ENCODE peak calls at places on chromosomes 4 and X, in seven cellular contexts. J, U, P, Q, X, D and N are unnamed samples. For H3K4me1, the result is how much of the 10 kb centered on the place peaks cover.

GRCh38 chr4:88511236-88511635 is 12.3 kb downstream of the PYURF start:
- DNase-seq in P (no peak), X (no peak), Q (no peak), U (no peak), J (no peak), D (no peak), N (no peak)

GRCh38 chr4:66633472-66633871 is 911.8 kb downstream of the CENPC start:
- DNase-seq in D (no peak), J (no peak), X (no peak), P (no peak), Q (no peak), U (no peak), N (no peak)

GRCh38 chr4:18795794-18796193 is 774.2 kb upstream of the LCORL start:
- DNase-seq in Q (no peak), P (no peak), J (no peak), U (no peak), X (no peak), D (no peak), N (no peak)

GRCh38 chrX:68989865-68990606 is 161.2 kb downstream of the EFNB1 start:
- DNase-seq in J (peak), D (peak), Q (no peak), U (peak), P (peak), X (peak), N (peak)

GRCh38 chrX:55127692-55128091 is 38.9 kb downstream of the PAGE2 start:
- DNase-seq in U (no peak), J (no peak), P (no peak), Q (no peak), X (no peak), D (peak), N (no peak)

GRCh38 chrX:101025126-101025525 is 26.8 kb downstream of the TRMT2B start:
- DNase-seq in U (no peak), J (no peak), Q (no peak), X (peak), P (no peak), D (peak), N (no peak)

GRCh38 chrX:12263211-12263610 is 124.9 kb downstream of the FRMPD4 start:
- DNase-seq in J (no peak), X (peak), Q (no peak), U (no peak), D (no peak), P (no peak), N (no peak)

GRCh38 chr4:182297659-182298058 is 54.5 kb downstream of the TENM3 start:
- DNase-seq in D (no peak), U (peak), X (peak), P (no peak), Q (no peak), J (no peak), N (peak)

GRCh38 chr4:163077611-163078010 is 89.1 kb downstream of the NAF1 start:
- DNase-seq in X (no peak), J (no peak), U (no peak), P (no peak), Q (no peak), D (no peak), N (no peak)

GRCh38 chrX:28520786-28521185 is 66.5 kb upstream of the IL1RAPL1 start:
- DNase-seq in P (no peak), Q (no peak), J (no peak), D (no peak), U (no peak), X (no peak), N (no peak)

GRCh38 chr4:168696828-168697227 is 200.0 kb downstream of the PALLD start:
- DNase-seq in U (no peak), Q (no peak), P (no peak), X (no peak), D (no peak), J (no peak), N (no peak)

GRCh38 chrX:110462957-110463356 is 104.3 kb downstream of the RTL9 start:
- DNase-seq in P (no peak), D (peak), U (no peak), J (no peak), X (no peak), Q (no peak), N (no peak)

GRCh38 chr4:108008721-108009120 is 19.0 kb downstream of the HADH start:
- DNase-seq in U (peak), X (peak), D (peak), Q (no peak), J (no peak), P (no peak), N (no peak)

GRCh38 chrX:68883800-68884199 is 55.0 kb downstream of the EFNB1 start:
- DNase-seq in J (no peak), X (no peak), D (no peak), Q (no peak), U (no peak), P (no peak), N (no peak)

GRCh38 chr4:86818211-86818610 is 31.0 kb downstream of the SLC10A6 start:
- DNase-seq in Q (no peak), U (no peak), J (no peak), P (no peak), D (no peak), X (peak), N (no peak)

GRCh38 chr4:140126261-140126660 is 27.7 kb downstream of the MAML3 start:
- DNase-seq in P (no peak), Q (no peak), J (no peak), X (no peak), U (no peak), D (no peak), N (peak)

GRCh38 chrX:38575888-38576287 is 14.5 kb downstream of the TSPAN7 start:
- DNase-seq in Q (no peak), J (no peak), X (no peak), U (no peak), P (no peak), D (no peak), N (no peak)

GRCh38 chrX:19893722-19894121 is 6.3 kb upstream of the SH3KBP1 start:
- DNase-seq in D (peak), J (no peak), U (no peak), P (no peak), X (peak), Q (no peak), N (no peak)

GRCh38 chrX:23548164-23548563 is 119.1 kb upstream of the PRDX4 start:
- DNase-seq in U (no peak), J (no peak), P (no peak), Q (no peak), X (no peak), D (peak), N (no peak)

GRCh38 chrX:152895724-152896420 is 2.0 kb upstream of the ZNF185 start:
- DNase-seq in U (no peak), D (peak), Q (no peak), J (no peak), X (no peak), P (no peak), N (no peak)

GRCh38 chr4:142551513-142552280 is 294.4 kb downstream of the INPP4B start:
- DNase-seq in P (no peak), U (no peak), D (no peak), X (no peak), Q (no peak), J (no peak), N (no peak)

GRCh38 chr4:99868126-99868596 is 26.1 kb downstream of the LAMTOR3 start:
- DNase-seq in J (peak), Q (no peak), P (peak), D (peak), X (peak), U (peak), N (no peak)

GRCh38 chr4:47642985-47643745 is 158.1 kb downstream of the ATP10D start:
- DNase-seq in Q (no peak), X (peak), P (no peak), U (no peak), J (no peak), D (no peak), N (no peak)

GRCh38 chr4:144374065-144374464 is 233.5 kb upstream of the GYPA start:
- DNase-seq in D (no peak), X (no peak), P (no peak), Q (no peak), J (no peak), U (peak), N (no peak)

GRCh38 chrX:127038065-127038464 is 218.5 kb downstream of the PRR32 start:
- DNase-seq in J (peak), U (peak), P (no peak), X (no peak), Q (no peak), D (no peak), N (no peak)

GRCh38 chr4:145099653-145100052 is 1.5 kb downstream of the ABCE1 start:
- DNase-seq in J (no peak), X (peak), Q (no peak), D (peak), P (no peak), U (no peak), N (no peak)

GRCh38 chr4:183618681-183619080 is 40.3 kb downstream of the RWDD4 start:
- DNase-seq in U (no peak), P (no peak), Q (no peak), J (no peak), D (peak), X (no peak), N (no peak)

GRCh38 chr4:915041-915474 is 17.1 kb downstream of the GAK start:
- DNase-seq in J (no peak), X (no peak), U (no peak), D (no peak), P (peak), Q (peak), N (no peak)

GRCh38 chr4:12486995-12487394 is 997.1 kb downstream of the RAB28 start:
- DNase-seq in P (no peak), Q (no peak), J (peak), U (no peak), X (no peak), D (no peak), N (no peak)

GRCh38 chr4:76666940-76667532 is 230.9 kb downstream of the SOWAHB start:
- DNase-seq in D (peak), J (no peak), U (no peak), P (no peak), Q (no peak), X (no peak), N (no peak)

GRCh38 chr4:124177647-124178425 is 534.7 kb downstream of the ANKRD50 start:
- DNase-seq in D (peak), U (no peak), X (peak), P (no peak), J (no peak), Q (no peak), N (no peak)

GRCh38 chr4:113469926-113470325 is 291.6 kb downstream of the CAMK2D start:
- DNase-seq in P (no peak), Q (no peak), U (no peak), J (no peak), X (no peak), D (no peak), N (no peak)

GRCh38 chrX:39818071-39818470 is 279.7 kb downstream of the BCOR start:
- DNase-seq in P (no peak), D (no peak), X (no peak), J (no peak), U (no peak), Q (no peak), N (peak)
- H3K4me1 ChIP-seq in P (under half), D (under half), X (under half), J (under half), U (under half), Q (under half), N (under half)

GRCh38 chr4:150976478-150977118 is 38.5 kb downstream of the LRBA start:
- DNase-seq in P (no peak), U (peak), Q (no peak), J (peak), X (no peak), D (no peak), N (no peak)
- H3K4me1 ChIP-seq in P (under half), U (under half), Q (under half), J (under half), X (under half), D (under half), N (under half)

DNA sequence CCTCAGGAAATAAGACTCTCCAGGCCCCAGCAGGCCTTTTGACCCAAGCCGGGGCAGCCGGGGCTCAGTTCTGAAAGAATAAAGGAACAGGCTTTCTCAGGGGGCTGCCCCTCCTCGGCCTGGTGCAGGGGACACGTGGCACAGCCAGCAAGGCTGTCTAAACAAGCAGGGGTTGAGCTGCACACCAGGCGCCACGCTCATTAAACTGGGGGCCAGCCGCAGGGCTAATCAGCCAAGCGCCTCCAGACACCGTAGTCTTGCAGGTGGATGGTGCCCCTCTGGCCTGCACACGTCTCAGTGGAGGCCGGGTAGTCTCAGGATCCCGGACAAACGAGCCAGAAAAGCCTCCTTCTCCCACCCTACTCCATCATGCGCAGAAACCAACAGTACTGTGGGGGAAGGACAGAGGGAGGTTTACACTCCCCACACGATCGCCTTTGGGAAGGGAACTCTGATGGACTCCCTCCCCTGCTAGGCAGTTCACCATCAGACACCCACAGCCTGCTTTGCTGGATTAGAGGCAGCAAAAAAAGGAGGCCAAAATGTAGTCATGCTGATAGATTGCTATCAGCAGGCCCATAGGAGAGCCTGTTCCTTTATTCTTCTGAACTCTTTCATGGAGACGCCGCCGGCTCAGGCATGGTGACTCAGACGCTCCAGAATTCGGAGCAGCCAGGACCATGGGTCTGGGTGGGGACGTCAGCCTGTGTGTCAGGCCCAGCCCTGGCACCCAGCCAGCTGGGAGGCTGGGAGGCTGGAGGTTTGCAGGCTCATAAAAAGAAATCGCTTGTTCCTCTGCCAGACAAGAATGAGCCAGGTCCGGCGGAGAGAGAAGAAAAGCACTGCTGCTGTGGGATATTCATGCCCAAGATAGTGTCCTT is 342.4 kb downstream of the BCOR start:
- DNase-seq in P (peak), J (no peak), Q (peak), X (peak), D (peak), U (peak), N (peak)
- H3K4me1 ChIP-seq in P (under half), J (under half), Q (half or more), X (under half), D (under half), U (under half), N (under half)

DNA sequence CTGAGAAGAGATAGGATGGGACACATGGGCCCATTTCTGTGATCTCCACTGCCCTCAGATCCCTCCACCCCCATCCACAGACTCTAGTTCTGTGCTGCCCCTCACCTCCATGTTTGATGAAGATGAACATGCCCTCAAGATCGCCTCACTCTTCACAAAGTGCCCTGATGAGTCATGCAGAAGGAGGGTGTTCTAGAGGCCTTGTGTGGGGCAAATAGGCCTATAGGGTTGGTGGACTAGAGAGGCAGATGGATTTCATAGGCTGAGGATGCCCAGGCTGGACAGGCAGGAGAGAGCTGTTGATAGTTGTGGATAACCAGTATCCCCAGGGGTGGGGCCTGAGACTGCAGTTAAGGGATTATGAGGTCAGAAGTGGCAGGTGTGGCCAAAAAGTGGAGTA is at the start of gene CXorf65:
- DNase-seq in J (no peak), P (no peak), Q (no peak), X (no peak), U (no peak), D (no peak), N (no peak)
- H3K4me1 ChIP-seq in J (under half), P (under half), Q (under half), X (under half), U (under half), D (under half), N (under half)